ENCODE peak calls at places on chromosomes 12 and 14, in four cellular contexts. One of them, this sample, is unnamed.

GRCh38 chr12:79615596-79616560 is 74.9 kb downstream of the PAWR start:
- DNase-seq in hypothalamus: no peak
- DNase-seq in activated CD8-positive, alpha-beta T cell treated with anti-CD3 and anti-CD28 coated beads for 36 hours: no peak
- DNase-seq in stimulated activated CD4-positive, alpha-beta T cell treated with anti-CD3 and anti-CD28 coated beads, Interleukin-4, amount 100 ng/mL, for 1 hour: no peak
- DNase-seq in this sample: no peak

GRCh38 chr12:93197067-93197593 is 180.6 kb upstream of the NUDT4 start:
- DNase-seq in hypothalamus: no peak
- DNase-seq in activated CD8-positive, alpha-beta T cell treated with anti-CD3 and anti-CD28 coated beads for 36 hours: no peak
- DNase-seq in stimulated activated CD4-positive, alpha-beta T cell treated with anti-CD3 and anti-CD28 coated beads, Interleukin-4, amount 100 ng/mL, for 1 hour: no peak
- DNase-seq in this sample: no peak

GRCh38 chr12:101769865-101770264 is 30.6 kb upstream of the SYCP3 start:
- DNase-seq in stimulated activated CD4-positive, alpha-beta T cell treated with anti-CD3 and anti-CD28 coated beads, Interleukin-4, amount 100 ng/mL, for 1 hour: no peak
- DNase-seq in activated CD8-positive, alpha-beta T cell treated with anti-CD3 and anti-CD28 coated beads for 36 hours: no peak
- DNase-seq in hypothalamus: no peak
- DNase-seq in this sample: no peak

GRCh38 chr14:102209224-102209966 is 69.7 kb downstream of the WDR20 start:
- DNase-seq in stimulated activated CD4-positive, alpha-beta T cell treated with anti-CD3 and anti-CD28 coated beads, Interleukin-4, amount 100 ng/mL, for 1 hour: no peak
- DNase-seq in hypothalamus: peak
- DNase-seq in activated CD8-positive, alpha-beta T cell treated with anti-CD3 and anti-CD28 coated beads for 36 hours: no peak
- DNase-seq in this sample: peak

GRCh38 chr14:75223664-75224154 is 47.3 kb upstream of the TMED10 start:
- DNase-seq in hypothalamus: no peak
- DNase-seq in stimulated activated CD4-positive, alpha-beta T cell treated with anti-CD3 and anti-CD28 coated beads, Interleukin-4, amount 100 ng/mL, for 1 hour: no peak
- DNase-seq in activated CD8-positive, alpha-beta T cell treated with anti-CD3 and anti-CD28 coated beads for 36 hours: peak
- DNase-seq in this sample: no peak

GRCh38 chr12:26047401-26048226 is 77.2 kb downstream of the BHLHE41 start:
- DNase-seq in activated CD8-positive, alpha-beta T cell treated with anti-CD3 and anti-CD28 coated beads for 36 hours: no peak
- DNase-seq in stimulated activated CD4-positive, alpha-beta T cell treated with anti-CD3 and anti-CD28 coated beads, Interleukin-4, amount 100 ng/mL, for 1 hour: no peak
- DNase-seq in hypothalamus: no peak
- DNase-seq in this sample: no peak

GRCh38 chr14:67516679-67517078 is 16.4 kb upstream of the PLEKHH1 start:
- DNase-seq in stimulated activated CD4-positive, alpha-beta T cell treated with anti-CD3 and anti-CD28 coated beads, Interleukin-4, amount 100 ng/mL, for 1 hour: no peak
- DNase-seq in activated CD8-positive, alpha-beta T cell treated with anti-CD3 and anti-CD28 coated beads for 36 hours: no peak
- DNase-seq in hypothalamus: no peak
- DNase-seq in this sample: no peak

GRCh38 chr12:112018571-112019237 is 5.5 kb downstream of the ERP29 start:
- DNase-seq in hypothalamus: no peak
- DNase-seq in stimulated activated CD4-positive, alpha-beta T cell treated with anti-CD3 and anti-CD28 coated beads, Interleukin-4, amount 100 ng/mL, for 1 hour: no peak
- DNase-seq in activated CD8-positive, alpha-beta T cell treated with anti-CD3 and anti-CD28 coated beads for 36 hours: no peak
- DNase-seq in this sample: no peak

GRCh38 chr14:77556946-77557345 is 58.3 kb upstream of the ISM2 start:
- DNase-seq in activated CD8-positive, alpha-beta T cell treated with anti-CD3 and anti-CD28 coated beads for 36 hours: no peak
- DNase-seq in hypothalamus: no peak
- DNase-seq in stimulated activated CD4-positive, alpha-beta T cell treated with anti-CD3 and anti-CD28 coated beads, Interleukin-4, amount 100 ng/mL, for 1 hour: no peak
- DNase-seq in this sample: no peak

GRCh38 chr12:1796515-1797010 is 23.8 kb upstream of the LRTM2 start:
- DNase-seq in stimulated activated CD4-positive, alpha-beta T cell treated with anti-CD3 and anti-CD28 coated beads, Interleukin-4, amount 100 ng/mL, for 1 hour: peak
- DNase-seq in activated CD8-positive, alpha-beta T cell treated with anti-CD3 and anti-CD28 coated beads for 36 hours: peak
- DNase-seq in hypothalamus: no peak
- DNase-seq in this sample: no peak

GRCh38 chr12:111434680-111435338 is 29.1 kb downstream of the SH2B3 start:
- DNase-seq in activated CD8-positive, alpha-beta T cell treated with anti-CD3 and anti-CD28 coated beads for 36 hours: peak
- DNase-seq in hypothalamus: no peak
- DNase-seq in stimulated activated CD4-positive, alpha-beta T cell treated with anti-CD3 and anti-CD28 coated beads, Interleukin-4, amount 100 ng/mL, for 1 hour: peak
- DNase-seq in this sample: no peak

GRCh38 chr14:95061317-95062093 is 95.8 kb downstream of the DICER1 start:
- DNase-seq in stimulated activated CD4-positive, alpha-beta T cell treated with anti-CD3 and anti-CD28 coated beads, Interleukin-4, amount 100 ng/mL, for 1 hour: no peak
- DNase-seq in hypothalamus: no peak
- DNase-seq in activated CD8-positive, alpha-beta T cell treated with anti-CD3 and anti-CD28 coated beads for 36 hours: peak
- DNase-seq in this sample: no peak

GRCh38 chr14:76985021-76985420 is 43.5 kb downstream of the IRF2BPL start:
- DNase-seq in activated CD8-positive, alpha-beta T cell treated with anti-CD3 and anti-CD28 coated beads for 36 hours: no peak
- DNase-seq in hypothalamus: no peak
- DNase-seq in stimulated activated CD4-positive, alpha-beta T cell treated with anti-CD3 and anti-CD28 coated beads, Interleukin-4, amount 100 ng/mL, for 1 hour: no peak
- DNase-seq in this sample: no peak

GRCh38 chr14:91303924-91304229 is 59.4 kb upstream of the GPR68 start:
- DNase-seq in hypothalamus: no peak
- DNase-seq in stimulated activated CD4-positive, alpha-beta T cell treated with anti-CD3 and anti-CD28 coated beads, Interleukin-4, amount 100 ng/mL, for 1 hour: no peak
- DNase-seq in activated CD8-positive, alpha-beta T cell treated with anti-CD3 and anti-CD28 coated beads for 36 hours: no peak
- DNase-seq in this sample: no peak

GRCh38 chr12:20451759-20452158 is 83.4 kb downstream of the PDE3A start:
- DNase-seq in hypothalamus: no peak
- DNase-seq in stimulated activated CD4-positive, alpha-beta T cell treated with anti-CD3 and anti-CD28 coated beads, Interleukin-4, amount 100 ng/mL, for 1 hour: no peak
- DNase-seq in activated CD8-positive, alpha-beta T cell treated with anti-CD3 and anti-CD28 coated beads for 36 hours: no peak
- DNase-seq in this sample: no peak

GRCh38 chr12:131830335-131831020 is 2.3 kb downstream of the MMP17 start:
- DNase-seq in hypothalamus: peak
- DNase-seq in stimulated activated CD4-positive, alpha-beta T cell treated with anti-CD3 and anti-CD28 coated beads, Interleukin-4, amount 100 ng/mL, for 1 hour: peak
- DNase-seq in activated CD8-positive, alpha-beta T cell treated with anti-CD3 and anti-CD28 coated beads for 36 hours: peak
- DNase-seq in this sample: peak

GRCh38 chr12:113769322-113769721 is 196.8 kb downstream of the RBM19 start:
- DNase-seq in hypothalamus: no peak
- DNase-seq in activated CD8-positive, alpha-beta T cell treated with anti-CD3 and anti-CD28 coated beads for 36 hours: no peak
- DNase-seq in stimulated activated CD4-positive, alpha-beta T cell treated with anti-CD3 and anti-CD28 coated beads, Interleukin-4, amount 100 ng/mL, for 1 hour: no peak
- DNase-seq in this sample: no peak

GRCh38 chr12:774051-774614 is 21.8 kb downstream of the WNK1 start:
- DNase-seq in stimulated activated CD4-positive, alpha-beta T cell treated with anti-CD3 and anti-CD28 coated beads, Interleukin-4, amount 100 ng/mL, for 1 hour: no peak
- DNase-seq in hypothalamus: no peak
- DNase-seq in activated CD8-positive, alpha-beta T cell treated with anti-CD3 and anti-CD28 coated beads for 36 hours: no peak
- DNase-seq in this sample: no peak

GRCh38 chr12:106712768-106713167 is 61.7 kb upstream of the RIC8B start:
- DNase-seq in hypothalamus: no peak
- DNase-seq in activated CD8-positive, alpha-beta T cell treated with anti-CD3 and anti-CD28 coated beads for 36 hours: no peak
- DNase-seq in stimulated activated CD4-positive, alpha-beta T cell treated with anti-CD3 and anti-CD28 coated beads, Interleukin-4, amount 100 ng/mL, for 1 hour: no peak
- DNase-seq in this sample: no peak

GRCh38 chr12:18323159-18323558 is 61.8 kb downstream of the PIK3C2G start:
- DNase-seq in activated CD8-positive, alpha-beta T cell treated with anti-CD3 and anti-CD28 coated beads for 36 hours: no peak
- DNase-seq in stimulated activated CD4-positive, alpha-beta T cell treated with anti-CD3 and anti-CD28 coated beads, Interleukin-4, amount 100 ng/mL, for 1 hour: no peak
- DNase-seq in hypothalamus: no peak
- DNase-seq in this sample: no peak

GRCh38 chr14:68789798-68790655 is 2.8 kb downstream of the ZFP36L1 start:
- DNase-seq in stimulated activated CD4-positive, alpha-beta T cell treated with anti-CD3 and anti-CD28 coated beads, Interleukin-4, amount 100 ng/mL, for 1 hour: no peak
- DNase-seq in activated CD8-positive, alpha-beta T cell treated with anti-CD3 and anti-CD28 coated beads for 36 hours: peak
- DNase-seq in hypothalamus: no peak
- DNase-seq in this sample: no peak

GRCh38 chr14:101948666-101949205 is 15.6 kb upstream of the DYNC1H1 start:
- DNase-seq in activated CD8-positive, alpha-beta T cell treated with anti-CD3 and anti-CD28 coated beads for 36 hours: no peak
- DNase-seq in hypothalamus: no peak
- DNase-seq in stimulated activated CD4-positive, alpha-beta T cell treated with anti-CD3 and anti-CD28 coated beads, Interleukin-4, amount 100 ng/mL, for 1 hour: no peak
- DNase-seq in this sample: no peak

GRCh38 chr12:122852336-122853275 is 17.3 kb downstream of the HIP1R start:
- DNase-seq in activated CD8-positive, alpha-beta T cell treated with anti-CD3 and anti-CD28 coated beads for 36 hours: no peak
- DNase-seq in stimulated activated CD4-positive, alpha-beta T cell treated with anti-CD3 and anti-CD28 coated beads, Interleukin-4, amount 100 ng/mL, for 1 hour: no peak
- DNase-seq in hypothalamus: peak
- DNase-seq in this sample: peak

GRCh38 chr12:108112815-108113556 is 16.1 kb upstream of the WSCD2 start:
- DNase-seq in activated CD8-positive, alpha-beta T cell treated with anti-CD3 and anti-CD28 coated beads for 36 hours: no peak
- DNase-seq in stimulated activated CD4-positive, alpha-beta T cell treated with anti-CD3 and anti-CD28 coated beads, Interleukin-4, amount 100 ng/mL, for 1 hour: no peak
- DNase-seq in hypothalamus: no peak
- DNase-seq in this sample: no peak

GRCh38 chr14:104294983-104295680 is 156.7 kb downstream of the KIF26A start:
- DNase-seq in stimulated activated CD4-positive, alpha-beta T cell treated with anti-CD3 and anti-CD28 coated beads, Interleukin-4, amount 100 ng/mL, for 1 hour: no peak
- DNase-seq in activated CD8-positive, alpha-beta T cell treated with anti-CD3 and anti-CD28 coated beads for 36 hours: no peak
- DNase-seq in hypothalamus: no peak
- DNase-seq in this sample: no peak

GRCh38 chr12:11630046-11630706 is 19.3 kb upstream of the ETV6 start:
- DNase-seq in stimulated activated CD4-positive, alpha-beta T cell treated with anti-CD3 and anti-CD28 coated beads, Interleukin-4, amount 100 ng/mL, for 1 hour: no peak
- DNase-seq in hypothalamus: no peak
- DNase-seq in activated CD8-positive, alpha-beta T cell treated with anti-CD3 and anti-CD28 coated beads for 36 hours: no peak
- DNase-seq in this sample: no peak

GRCh38 chr14:65258391-65258790 is 154.1 kb upstream of the FUT8 start:
- DNase-seq in hypothalamus: no peak
- DNase-seq in activated CD8-positive, alpha-beta T cell treated with anti-CD3 and anti-CD28 coated beads for 36 hours: no peak
- DNase-seq in stimulated activated CD4-positive, alpha-beta T cell treated with anti-CD3 and anti-CD28 coated beads, Interleukin-4, amount 100 ng/mL, for 1 hour: no peak
- DNase-seq in this sample: no peak

GRCh38 chr14:39360316-39360715 is 71.9 kb downstream of the FBXO33 start:
- DNase-seq in stimulated activated CD4-positive, alpha-beta T cell treated with anti-CD3 and anti-CD28 coated beads, Interleukin-4, amount 100 ng/mL, for 1 hour: no peak
- DNase-seq in activated CD8-positive, alpha-beta T cell treated with anti-CD3 and anti-CD28 coated beads for 36 hours: no peak
- DNase-seq in hypothalamus: no peak
- DNase-seq in this sample: no peak

GRCh38 chr14:90053044-90053443 is 8.8 kb upstream of the KCNK13 start:
- DNase-seq in activated CD8-positive, alpha-beta T cell treated with anti-CD3 and anti-CD28 coated beads for 36 hours: no peak
- DNase-seq in stimulated activated CD4-positive, alpha-beta T cell treated with anti-CD3 and anti-CD28 coated beads, Interleukin-4, amount 100 ng/mL, for 1 hour: no peak
- DNase-seq in hypothalamus: no peak
- DNase-seq in this sample: no peak

GRCh38 chr12:125081427-125081826 is 16.2 kb downstream of the AACS start:
- DNase-seq in activated CD8-positive, alpha-beta T cell treated with anti-CD3 and anti-CD28 coated beads for 36 hours: no peak
- DNase-seq in hypothalamus: no peak
- DNase-seq in stimulated activated CD4-positive, alpha-beta T cell treated with anti-CD3 and anti-CD28 coated beads, Interleukin-4, amount 100 ng/mL, for 1 hour: no peak
- DNase-seq in this sample: no peak

GRCh38 chr12:57894577-57895292 is 46.6 kb upstream of the ATP23 start:
- DNase-seq in activated CD8-positive, alpha-beta T cell treated with anti-CD3 and anti-CD28 coated beads for 36 hours: no peak
- DNase-seq in stimulated activated CD4-positive, alpha-beta T cell treated with anti-CD3 and anti-CD28 coated beads, Interleukin-4, amount 100 ng/mL, for 1 hour: no peak
- DNase-seq in hypothalamus: no peak
- DNase-seq in this sample: no peak

GRCh38 chr12:125186471-125187147 is 121.4 kb downstream of the AACS start:
- DNase-seq in stimulated activated CD4-positive, alpha-beta T cell treated with anti-CD3 and anti-CD28 coated beads, Interleukin-4, amount 100 ng/mL, for 1 hour: no peak
- DNase-seq in activated CD8-positive, alpha-beta T cell treated with anti-CD3 and anti-CD28 coated beads for 36 hours: no peak
- DNase-seq in hypothalamus: no peak
- DNase-seq in this sample: no peak

GRCh38 chr14:68506021-68506644 is 286.7 kb downstream of the ZFP36L1 start:
- DNase-seq in stimulated activated CD4-positive, alpha-beta T cell treated with anti-CD3 and anti-CD28 coated beads, Interleukin-4, amount 100 ng/mL, for 1 hour: no peak
- DNase-seq in activated CD8-positive, alpha-beta T cell treated with anti-CD3 and anti-CD28 coated beads for 36 hours: no peak
- DNase-seq in hypothalamus: no peak
- DNase-seq in this sample: no peak

GRCh38 chr12:80709811-80710726 is 2.6 kb downstream of the MYF6 start:
- DNase-seq in hypothalamus: no peak
- DNase-seq in stimulated activated CD4-positive, alpha-beta T cell treated with anti-CD3 and anti-CD28 coated beads, Interleukin-4, amount 100 ng/mL, for 1 hour: no peak
- DNase-seq in activated CD8-positive, alpha-beta T cell treated with anti-CD3 and anti-CD28 coated beads for 36 hours: no peak
- DNase-seq in this sample: no peak